ENCODE peak calls at places on chromosomes 13 and 19, in ten cellular contexts. One of them, this sample, is unnamed.

GRCh38 chr13:51793570-51794273 is 10.2 kb downstream of the DHRS12 start:
- DNase-seq in activated T-cell treated with anti-CD3 and anti-CD28 coated beads, Interleukin-2, amount 50 U/mL, for 24 hours: peak; percentile 53
- DNase-seq in dermis blood vessel endothelial cell: peak; percentile 75
- DNase-seq in activated CD4-positive, alpha-beta T cell treated with anti-CD3 and anti-CD28 coated beads for 1 hour: no peak
- DNase-seq in CD4-positive, alpha-beta T cell: no peak
- DNase-seq in epithelial cell of esophagus: peak; percentile 90
- DNase-seq in GM10248: no peak
- DNase-seq in thoracic aorta: no peak
- DNase-seq in AG09309: no peak
- DNase-seq in CD8-positive, alpha-beta memory T cell: no peak
- DNase-seq in this sample: no peak

GRCh38 chr19:49145485-49146407 is 9.4 kb downstream of the HRC start:
- DNase-seq in activated T-cell treated with anti-CD3 and anti-CD28 coated beads, Interleukin-2, amount 50 U/mL, for 24 hours: peak; percentile 90
- DNase-seq in dermis blood vessel endothelial cell: peak; percentile 80
- DNase-seq in activated CD4-positive, alpha-beta T cell treated with anti-CD3 and anti-CD28 coated beads for 1 hour: peak; percentile 61
- DNase-seq in CD4-positive, alpha-beta T cell: peak; percentile 84
- DNase-seq in epithelial cell of esophagus: peak; percentile 68
- DNase-seq in GM10248: peak; percentile 86
- DNase-seq in thoracic aorta: no peak
- DNase-seq in AG09309: peak; percentile 20
- DNase-seq in CD8-positive, alpha-beta memory T cell: peak; percentile 71
- DNase-seq in this sample: peak; percentile 95

GRCh38 chr19:5115771-5116202 is 146.9 kb downstream of the KDM4B start:
- DNase-seq in activated T-cell treated with anti-CD3 and anti-CD28 coated beads, Interleukin-2, amount 50 U/mL, for 24 hours: no peak
- DNase-seq in dermis blood vessel endothelial cell: no peak
- DNase-seq in activated CD4-positive, alpha-beta T cell treated with anti-CD3 and anti-CD28 coated beads for 1 hour: no peak
- DNase-seq in CD4-positive, alpha-beta T cell: no peak
- DNase-seq in epithelial cell of esophagus: no peak
- DNase-seq in GM10248: no peak
- DNase-seq in thoracic aorta: no peak
- DNase-seq in AG09309: peak; percentile 41
- DNase-seq in CD8-positive, alpha-beta memory T cell: no peak
- DNase-seq in this sample: no peak

GRCh38 chr13:68895696-68896095 is 1211.9 kb upstream of the ATXN8OS start:
- DNase-seq in activated T-cell treated with anti-CD3 and anti-CD28 coated beads, Interleukin-2, amount 50 U/mL, for 24 hours: no peak
- DNase-seq in dermis blood vessel endothelial cell: no peak
- DNase-seq in activated CD4-positive, alpha-beta T cell treated with anti-CD3 and anti-CD28 coated beads for 1 hour: no peak
- DNase-seq in CD4-positive, alpha-beta T cell: no peak
- DNase-seq in epithelial cell of esophagus: peak; percentile 86
- DNase-seq in GM10248: no peak
- DNase-seq in thoracic aorta: no peak
- DNase-seq in AG09309: no peak
- DNase-seq in CD8-positive, alpha-beta memory T cell: no peak
- DNase-seq in this sample: no peak

GRCh38 chr19:55340784-55341147 is 1.1 kb downstream of the KMT5C start:
- DNase-seq in activated T-cell treated with anti-CD3 and anti-CD28 coated beads, Interleukin-2, amount 50 U/mL, for 24 hours: no peak
- DNase-seq in dermis blood vessel endothelial cell: peak; percentile 33
- DNase-seq in activated CD4-positive, alpha-beta T cell treated with anti-CD3 and anti-CD28 coated beads for 1 hour: no peak
- DNase-seq in CD4-positive, alpha-beta T cell: no peak
- DNase-seq in epithelial cell of esophagus: no peak
- DNase-seq in GM10248: no peak
- DNase-seq in thoracic aorta: no peak
- DNase-seq in AG09309: no peak
- DNase-seq in CD8-positive, alpha-beta memory T cell: no peak
- DNase-seq in this sample: peak; percentile 76

GRCh38 chr13:23059173-23059572 is 121.6 kb upstream of the SGCG start:
- DNase-seq in activated T-cell treated with anti-CD3 and anti-CD28 coated beads, Interleukin-2, amount 50 U/mL, for 24 hours: no peak
- DNase-seq in dermis blood vessel endothelial cell: no peak
- DNase-seq in activated CD4-positive, alpha-beta T cell treated with anti-CD3 and anti-CD28 coated beads for 1 hour: no peak
- DNase-seq in CD4-positive, alpha-beta T cell: no peak
- DNase-seq in epithelial cell of esophagus: no peak
- DNase-seq in GM10248: no peak
- DNase-seq in thoracic aorta: no peak
- DNase-seq in AG09309: no peak
- DNase-seq in CD8-positive, alpha-beta memory T cell: no peak
- DNase-seq in this sample: no peak

GRCh38 chr13:98752111-98752941 is at the start of gene SLC15A1:
- DNase-seq in activated T-cell treated with anti-CD3 and anti-CD28 coated beads, Interleukin-2, amount 50 U/mL, for 24 hours: no peak
- DNase-seq in dermis blood vessel endothelial cell: no peak
- DNase-seq in activated CD4-positive, alpha-beta T cell treated with anti-CD3 and anti-CD28 coated beads for 1 hour: no peak
- DNase-seq in CD4-positive, alpha-beta T cell: no peak
- DNase-seq in epithelial cell of esophagus: no peak
- DNase-seq in GM10248: no peak
- DNase-seq in thoracic aorta: no peak
- DNase-seq in AG09309: no peak
- DNase-seq in CD8-positive, alpha-beta memory T cell: no peak
- DNase-seq in this sample: peak; percentile 70

GRCh38 chr19:879711-880438 is 13.1 kb downstream of the MED16 start:
- DNase-seq in activated T-cell treated with anti-CD3 and anti-CD28 coated beads, Interleukin-2, amount 50 U/mL, for 24 hours: no peak
- DNase-seq in dermis blood vessel endothelial cell: no peak
- DNase-seq in activated CD4-positive, alpha-beta T cell treated with anti-CD3 and anti-CD28 coated beads for 1 hour: no peak
- DNase-seq in CD4-positive, alpha-beta T cell: no peak
- DNase-seq in epithelial cell of esophagus: no peak
- DNase-seq in GM10248: no peak
- DNase-seq in thoracic aorta: no peak
- DNase-seq in AG09309: no peak
- DNase-seq in CD8-positive, alpha-beta memory T cell: no peak
- DNase-seq in this sample: no peak

GRCh38 chr13:111475488-111475887 is 155.0 kb downstream of the TEX29 start:
- DNase-seq in activated T-cell treated with anti-CD3 and anti-CD28 coated beads, Interleukin-2, amount 50 U/mL, for 24 hours: no peak
- DNase-seq in dermis blood vessel endothelial cell: no peak
- DNase-seq in activated CD4-positive, alpha-beta T cell treated with anti-CD3 and anti-CD28 coated beads for 1 hour: no peak
- DNase-seq in CD4-positive, alpha-beta T cell: no peak
- DNase-seq in epithelial cell of esophagus: no peak
- DNase-seq in GM10248: no peak
- DNase-seq in thoracic aorta: no peak
- DNase-seq in AG09309: no peak
- DNase-seq in CD8-positive, alpha-beta memory T cell: no peak
- DNase-seq in this sample: no peak

GRCh38 chr13:28548872-28549271 is 53.9 kb upstream of the FLT1 start:
- DNase-seq in activated T-cell treated with anti-CD3 and anti-CD28 coated beads, Interleukin-2, amount 50 U/mL, for 24 hours: no peak
- DNase-seq in dermis blood vessel endothelial cell: no peak
- DNase-seq in activated CD4-positive, alpha-beta T cell treated with anti-CD3 and anti-CD28 coated beads for 1 hour: no peak
- DNase-seq in CD4-positive, alpha-beta T cell: no peak
- DNase-seq in epithelial cell of esophagus: no peak
- DNase-seq in GM10248: no peak
- DNase-seq in thoracic aorta: no peak
- DNase-seq in AG09309: no peak
- DNase-seq in CD8-positive, alpha-beta memory T cell: no peak
- DNase-seq in this sample: peak; percentile 18

GRCh38 chr19:30066781-30067759 is 125.0 kb downstream of the URI1 start:
- DNase-seq in activated T-cell treated with anti-CD3 and anti-CD28 coated beads, Interleukin-2, amount 50 U/mL, for 24 hours: peak; percentile 17
- DNase-seq in dermis blood vessel endothelial cell: no peak
- DNase-seq in activated CD4-positive, alpha-beta T cell treated with anti-CD3 and anti-CD28 coated beads for 1 hour: no peak
- DNase-seq in CD4-positive, alpha-beta T cell: no peak
- DNase-seq in epithelial cell of esophagus: no peak
- DNase-seq in GM10248: no peak
- DNase-seq in thoracic aorta: no peak
- DNase-seq in AG09309: no peak
- DNase-seq in CD8-positive, alpha-beta memory T cell: no peak
- DNase-seq in this sample: no peak

GRCh38 chr13:37306778-37307544 is 201.5 kb upstream of the CSNK1A1L start:
- DNase-seq in activated T-cell treated with anti-CD3 and anti-CD28 coated beads, Interleukin-2, amount 50 U/mL, for 24 hours: no peak
- DNase-seq in dermis blood vessel endothelial cell: peak; percentile 75
- DNase-seq in activated CD4-positive, alpha-beta T cell treated with anti-CD3 and anti-CD28 coated beads for 1 hour: no peak
- DNase-seq in CD4-positive, alpha-beta T cell: no peak
- DNase-seq in epithelial cell of esophagus: peak; percentile 94
- DNase-seq in GM10248: no peak
- DNase-seq in thoracic aorta: no peak
- DNase-seq in AG09309: peak; percentile 91
- DNase-seq in CD8-positive, alpha-beta memory T cell: no peak
- DNase-seq in this sample: peak; percentile 55

GRCh38 chr13:24997367-24997967 is 98.5 kb upstream of the PABPC3 start:
- DNase-seq in activated T-cell treated with anti-CD3 and anti-CD28 coated beads, Interleukin-2, amount 50 U/mL, for 24 hours: no peak
- DNase-seq in dermis blood vessel endothelial cell: peak; percentile 59
- DNase-seq in activated CD4-positive, alpha-beta T cell treated with anti-CD3 and anti-CD28 coated beads for 1 hour: no peak
- DNase-seq in CD4-positive, alpha-beta T cell: no peak
- DNase-seq in epithelial cell of esophagus: peak; percentile 33
- DNase-seq in GM10248: peak; percentile 30
- DNase-seq in thoracic aorta: no peak
- DNase-seq in AG09309: peak; percentile 3
- DNase-seq in CD8-positive, alpha-beta memory T cell: peak; percentile 18
- DNase-seq in this sample: peak; percentile 69

GRCh38 chr19:41847351-41848105 is 2.7 kb downstream of the DMRTC2 start:
- DNase-seq in activated T-cell treated with anti-CD3 and anti-CD28 coated beads, Interleukin-2, amount 50 U/mL, for 24 hours: no peak
- DNase-seq in dermis blood vessel endothelial cell: no peak
- DNase-seq in activated CD4-positive, alpha-beta T cell treated with anti-CD3 and anti-CD28 coated beads for 1 hour: no peak
- DNase-seq in CD4-positive, alpha-beta T cell: no peak
- DNase-seq in epithelial cell of esophagus: no peak
- DNase-seq in GM10248: no peak
- DNase-seq in thoracic aorta: no peak
- DNase-seq in AG09309: no peak
- DNase-seq in CD8-positive, alpha-beta memory T cell: no peak
- DNase-seq in this sample: no peak

GRCh38 chr19:1247747-1248453 is 483 bp upstream of the MIDN start:
- DNase-seq in activated T-cell treated with anti-CD3 and anti-CD28 coated beads, Interleukin-2, amount 50 U/mL, for 24 hours: peak; percentile 85
- DNase-seq in dermis blood vessel endothelial cell: peak; percentile 95
- DNase-seq in activated CD4-positive, alpha-beta T cell treated with anti-CD3 and anti-CD28 coated beads for 1 hour: peak; percentile 56
- DNase-seq in CD4-positive, alpha-beta T cell: peak; percentile 72
- DNase-seq in epithelial cell of esophagus: peak; percentile 63
- DNase-seq in GM10248: peak; percentile 59
- DNase-seq in thoracic aorta: no peak
- DNase-seq in AG09309: no peak
- DNase-seq in CD8-positive, alpha-beta memory T cell: peak; percentile 66
- DNase-seq in this sample: peak; percentile 70

This sample was measured in left kidney.